ENCODE peak calls at places on chromosomes 4 and X, in eight cellular contexts. T is right lobe of liver, Q is brain microvascular endothelial cell, E is BJ, K is coronary artery, C is cardiac muscle cell, N is H9, A is cardiac fibroblast. I is an unnamed sample.

GRCh38 chr4:128635141-128635911 is 174.2 kb upstream of the JADE1 start:
- DNase-seq in Q (no peak), K (peak), E (no peak), N (no peak), C (peak), A (peak), T (peak), I (no peak)

GRCh38 chrX:113399501-113400192 is 559.0 kb upstream of the AMOT start:
- DNase-seq in K (no peak), E (no peak), T (no peak), C (no peak), A (peak), Q (no peak), N (no peak), I (no peak)

GRCh38 chr4:62342346-62342745 is 1142.2 kb downstream of the ADGRL3 start:
- DNase-seq in Q (no peak), N (no peak), T (no peak), A (no peak), E (no peak), K (no peak), C (no peak), I (no peak)

GRCh38 chr4:88803600-88804096 is 106.0 kb upstream of the NAP1L5 start:
- DNase-seq in C (no peak), A (peak), Q (peak), N (no peak), K (no peak), T (no peak), E (peak), I (peak)

GRCh38 chrX:154408659-154409221 is 314 bp downstream of the DNASE1L1 start:
- DNase-seq in A (no peak), N (no peak), K (no peak), Q (no peak), C (no peak), T (no peak), E (no peak), I (no peak)

GRCh38 chrX:137746289-137746688 is 180.4 kb downstream of the ZIC3 start:
- DNase-seq in Q (no peak), T (no peak), A (no peak), K (no peak), E (no peak), N (no peak), C (no peak), I (no peak)

GRCh38 chrX:112798736-112799135 is 41.9 kb downstream of the AMOT start:
- DNase-seq in A (no peak), E (no peak), T (no peak), Q (no peak), K (no peak), C (no peak), N (no peak), I (no peak)

GRCh38 chr4:155768370-155768769 is 9.5 kb downstream of the GUCY1B1 start:
- DNase-seq in K (no peak), T (no peak), N (no peak), C (no peak), E (no peak), A (no peak), Q (no peak), I (no peak)

GRCh38 chr4:129162450-129162849 is 66.5 kb downstream of the C4orf33 start:
- DNase-seq in N (no peak), C (no peak), Q (no peak), T (no peak), E (no peak), K (no peak), A (no peak), I (no peak)

GRCh38 chr4:80610845-80611244 is 275.3 kb downstream of the CFAP299 start:
- DNase-seq in E (no peak), T (no peak), N (no peak), Q (peak), K (no peak), C (no peak), A (no peak), I (no peak)

GRCh38 chr4:186904104-186904503 is 180.4 kb upstream of the FAT1 start:
- DNase-seq in K (no peak), C (no peak), T (no peak), Q (peak), A (peak), N (no peak), E (peak), I (no peak)

GRCh38 chr4:6574747-6575502 is at the start of gene MAN2B2:
- DNase-seq in N (peak), E (peak), T (peak), Q (peak), C (peak), K (peak), A (peak), I (peak)
- TF ChIP-seq CTCF in N (peak), E (no peak), T (no peak), Q (no peak), C (no peak), K (no peak), A (no peak), I (peak)

GRCh38 chr4:3340703-3341088 is 47.9 kb downstream of the RGS12 start:
- DNase-seq in Q (no peak), C (no peak), K (no peak), A (no peak), E (no peak), T (peak), N (no peak), I (no peak)
- TF ChIP-seq CTCF in Q (peak), C (no peak), K (no peak), A (no peak), E (no peak), T (peak), N (peak), I (peak)

GRCh38 chr4:136634121-136634520 is 898.2 kb downstream of the PCDH18 start:
- DNase-seq in A (no peak), Q (no peak), T (no peak), K (no peak), N (no peak), E (no peak), C (no peak), I (no peak)

GRCh38 chr4:136636155-136636554 is 896.1 kb downstream of the PCDH18 start:
- DNase-seq in K (no peak), E (no peak), N (no peak), C (no peak), T (no peak), A (no peak), Q (no peak), I (no peak)

GRCh38 chr4:136637071-136637777 is 895.1 kb downstream of the PCDH18 start:
- DNase-seq in K (no peak), E (no peak), N (peak), A (peak), C (peak), Q (peak), T (no peak), I (no peak)
- TF ChIP-seq CTCF in K (no peak), E (peak), N (peak), A (peak), C (peak), Q (peak), T (no peak), I (peak)

GRCh38 chr4:98447648-98448047 is 186.5 kb downstream of the RAP1GDS1 start:
- DNase-seq in C (peak), K (no peak), E (no peak), Q (no peak), N (no peak), T (no peak), A (no peak), I (no peak)
- TF ChIP-seq CTCF in C (peak), K (no peak), E (no peak), Q (peak), N (peak), T (no peak), A (no peak), I (no peak)

DNA sequence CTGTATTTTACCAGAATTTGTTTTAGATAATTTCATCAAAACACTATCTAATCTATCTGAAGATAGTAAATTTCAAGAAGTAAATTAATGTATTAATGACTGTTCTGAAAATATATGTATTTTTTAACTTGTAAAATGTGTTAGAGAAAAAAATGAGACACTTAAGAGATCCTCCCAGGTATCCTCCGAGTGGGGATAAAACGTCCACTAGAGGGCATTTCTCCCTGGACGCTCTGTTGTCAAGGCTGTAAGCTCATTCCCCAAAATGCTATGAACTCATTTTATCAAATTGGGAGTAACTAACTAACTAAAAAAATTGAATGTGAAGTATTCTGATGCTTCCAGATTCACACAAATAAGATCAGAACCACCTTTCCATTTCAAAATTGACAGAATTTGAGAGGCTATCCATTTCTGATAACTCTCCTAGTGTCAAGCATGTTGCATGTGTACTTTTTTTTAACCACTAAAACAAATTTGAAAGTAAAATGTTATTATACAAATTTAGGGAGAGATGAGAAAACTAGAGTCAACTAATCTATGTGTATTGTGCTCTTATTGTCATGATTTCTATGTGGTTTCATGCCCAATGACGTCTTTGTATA is 337.3 kb upstream of the HS3ST1 start:
- DNase-seq in T (no peak), C (peak), E (no peak), A (peak), N (peak), Q (peak), K (no peak), I (no peak)
- TF ChIP-seq CTCF in T (peak), C (peak), E (peak), A (peak), N (peak), Q (peak), K (no peak), I (peak)

DNA sequence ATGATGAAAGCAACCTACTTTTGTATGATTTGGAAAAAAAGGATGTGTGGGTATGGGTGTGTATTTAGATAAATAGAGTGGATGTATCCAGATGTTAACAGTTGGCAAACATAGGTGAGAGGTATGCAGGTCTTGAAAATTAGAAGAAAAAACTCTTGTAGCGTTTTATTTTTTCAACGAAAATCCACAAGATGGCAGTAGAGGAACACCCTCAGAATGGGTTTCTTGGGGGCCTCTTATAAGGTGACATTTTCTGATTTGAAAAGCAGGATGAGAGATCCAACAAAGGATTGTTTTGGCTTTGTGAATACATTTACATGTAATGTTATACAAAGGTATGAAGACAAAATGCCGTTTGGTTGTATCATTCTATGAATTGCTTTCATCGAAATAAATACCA is 68.3 kb downstream of the FMR1NB start:
- DNase-seq in N (no peak), K (no peak), A (peak), Q (no peak), C (peak), T (no peak), E (no peak), I (no peak)
- TF ChIP-seq CTCF in N (peak), K (no peak), A (peak), Q (peak), C (peak), T (peak), E (peak), I (no peak)

I was measured in kidney.